ENCODE peak calls at places on chromosomes 13 and 19, in ten cellular contexts. One of them, this sample, is unnamed.

GRCh38 chr19:51158474-51159129 is 16.5 kb downstream of the SIGLEC7 start:
- DNase-seq in transverse colon: peak; percentile 56
- DNase-seq in SK-N-SH: peak; percentile 47
- DNase-seq in neural progenitor cell: peak; percentile 69
- DNase-seq in left lung: peak; percentile 66
- DNase-seq in ascending aorta: no peak
- DNase-seq in suprapubic skin: no peak
- DNase-seq in fibroblast of lung: peak; percentile 13
- DNase-seq in heart right ventricle: peak; percentile 55
- DNase-seq in GM23338: peak; percentile 93
- DNase-seq in this sample: peak; percentile 66

GRCh38 chr13:51674276-51674675 is 90.0 kb downstream of the WDFY2 start:
- DNase-seq in SK-N-SH: no peak
- DNase-seq in fibroblast of lung: no peak
- DNase-seq in heart right ventricle: no peak
- DNase-seq in GM23338: peak; percentile 65
- DNase-seq in suprapubic skin: peak; percentile 74
- DNase-seq in neural progenitor cell: peak; percentile 21
- DNase-seq in ascending aorta: no peak
- DNase-seq in left lung: peak; percentile 75
- DNase-seq in transverse colon: peak; percentile 53
- DNase-seq in this sample: no peak

GRCh38 chr19:14795078-14795721 is 16.8 kb upstream of the ADGRE2 start:
- DNase-seq in heart right ventricle: no peak
- DNase-seq in suprapubic skin: no peak
- DNase-seq in transverse colon: no peak
- DNase-seq in SK-N-SH: no peak
- DNase-seq in fibroblast of lung: no peak
- DNase-seq in ascending aorta: no peak
- DNase-seq in left lung: no peak
- DNase-seq in neural progenitor cell: no peak
- DNase-seq in GM23338: no peak
- DNase-seq in this sample: peak; percentile 69

GRCh38 chr19:6069268-6069771 is 41.0 kb downstream of the RFX2 start:
- DNase-seq in SK-N-SH: no peak
- DNase-seq in neural progenitor cell: no peak
- DNase-seq in heart right ventricle: no peak
- DNase-seq in ascending aorta: no peak
- DNase-seq in suprapubic skin: peak; percentile 40
- DNase-seq in left lung: no peak
- DNase-seq in GM23338: no peak
- DNase-seq in transverse colon: no peak
- DNase-seq in fibroblast of lung: no peak
- DNase-seq in this sample: no peak

GRCh38 chr13:45826741-45827140 is 24.8 kb downstream of the SIAH3 start:
- DNase-seq in SK-N-SH: no peak
- DNase-seq in heart right ventricle: no peak
- DNase-seq in left lung: no peak
- DNase-seq in neural progenitor cell: no peak
- DNase-seq in ascending aorta: no peak
- DNase-seq in transverse colon: no peak
- DNase-seq in suprapubic skin: no peak
- DNase-seq in GM23338: no peak
- DNase-seq in fibroblast of lung: no peak
- DNase-seq in this sample: no peak

GRCh38 chr13:43033038-43033437 is 9.7 kb downstream of the DNAJC15 start:
- DNase-seq in neural progenitor cell: no peak
- DNase-seq in transverse colon: no peak
- DNase-seq in fibroblast of lung: no peak
- DNase-seq in SK-N-SH: no peak
- DNase-seq in ascending aorta: no peak
- DNase-seq in left lung: no peak
- DNase-seq in GM23338: no peak
- DNase-seq in heart right ventricle: no peak
- DNase-seq in suprapubic skin: no peak
- DNase-seq in this sample: no peak

GRCh38 chr19:43570174-43570791 is 5.0 kb downstream of the XRCC1 start:
- DNase-seq in heart right ventricle: no peak
- DNase-seq in suprapubic skin: no peak
- DNase-seq in fibroblast of lung: no peak
- DNase-seq in ascending aorta: no peak
- DNase-seq in neural progenitor cell: no peak
- DNase-seq in transverse colon: no peak
- DNase-seq in SK-N-SH: no peak
- DNase-seq in left lung: no peak
- DNase-seq in GM23338: peak; percentile 54
- DNase-seq in this sample: no peak

GRCh38 chr19:31349160-31349881 is at the start of gene TSHZ3:
- DNase-seq in left lung: peak; percentile 87
- DNase-seq in ascending aorta: no peak
- DNase-seq in transverse colon: peak; percentile 72
- DNase-seq in suprapubic skin: peak; percentile 87
- DNase-seq in heart right ventricle: peak; percentile 82
- DNase-seq in GM23338: peak; percentile 85
- DNase-seq in neural progenitor cell: peak; percentile 83
- DNase-seq in fibroblast of lung: peak; percentile 92
- DNase-seq in SK-N-SH: peak; percentile 89
- DNase-seq in this sample: peak; percentile 82

GRCh38 chr13:21957833-21958232 is 287.0 kb downstream of the FGF9 start:
- DNase-seq in GM23338: no peak
- DNase-seq in neural progenitor cell: no peak
- DNase-seq in ascending aorta: no peak
- DNase-seq in transverse colon: no peak
- DNase-seq in heart right ventricle: no peak
- DNase-seq in suprapubic skin: no peak
- DNase-seq in fibroblast of lung: peak; percentile 28
- DNase-seq in SK-N-SH: no peak
- DNase-seq in left lung: no peak
- DNase-seq in this sample: no peak

GRCh38 chr19:4597975-4598671 is 38.6 kb upstream of the SEMA6B start:
- DNase-seq in left lung: no peak
- DNase-seq in ascending aorta: no peak
- DNase-seq in fibroblast of lung: no peak
- DNase-seq in heart right ventricle: peak; percentile 52
- DNase-seq in neural progenitor cell: peak; percentile 93
- DNase-seq in SK-N-SH: peak; percentile 86
- DNase-seq in suprapubic skin: no peak
- DNase-seq in transverse colon: peak; percentile 40
- DNase-seq in GM23338: peak; percentile 87
- DNase-seq in this sample: peak; percentile 81

GRCh38 chr13:41565221-41565620 is 107.9 kb downstream of the RGCC start:
- DNase-seq in transverse colon: no peak
- DNase-seq in suprapubic skin: no peak
- DNase-seq in SK-N-SH: no peak
- DNase-seq in neural progenitor cell: no peak
- DNase-seq in heart right ventricle: no peak
- DNase-seq in left lung: no peak
- DNase-seq in fibroblast of lung: peak; percentile 78
- DNase-seq in GM23338: no peak
- DNase-seq in ascending aorta: no peak
- DNase-seq in this sample: peak; percentile 25

DNA sequence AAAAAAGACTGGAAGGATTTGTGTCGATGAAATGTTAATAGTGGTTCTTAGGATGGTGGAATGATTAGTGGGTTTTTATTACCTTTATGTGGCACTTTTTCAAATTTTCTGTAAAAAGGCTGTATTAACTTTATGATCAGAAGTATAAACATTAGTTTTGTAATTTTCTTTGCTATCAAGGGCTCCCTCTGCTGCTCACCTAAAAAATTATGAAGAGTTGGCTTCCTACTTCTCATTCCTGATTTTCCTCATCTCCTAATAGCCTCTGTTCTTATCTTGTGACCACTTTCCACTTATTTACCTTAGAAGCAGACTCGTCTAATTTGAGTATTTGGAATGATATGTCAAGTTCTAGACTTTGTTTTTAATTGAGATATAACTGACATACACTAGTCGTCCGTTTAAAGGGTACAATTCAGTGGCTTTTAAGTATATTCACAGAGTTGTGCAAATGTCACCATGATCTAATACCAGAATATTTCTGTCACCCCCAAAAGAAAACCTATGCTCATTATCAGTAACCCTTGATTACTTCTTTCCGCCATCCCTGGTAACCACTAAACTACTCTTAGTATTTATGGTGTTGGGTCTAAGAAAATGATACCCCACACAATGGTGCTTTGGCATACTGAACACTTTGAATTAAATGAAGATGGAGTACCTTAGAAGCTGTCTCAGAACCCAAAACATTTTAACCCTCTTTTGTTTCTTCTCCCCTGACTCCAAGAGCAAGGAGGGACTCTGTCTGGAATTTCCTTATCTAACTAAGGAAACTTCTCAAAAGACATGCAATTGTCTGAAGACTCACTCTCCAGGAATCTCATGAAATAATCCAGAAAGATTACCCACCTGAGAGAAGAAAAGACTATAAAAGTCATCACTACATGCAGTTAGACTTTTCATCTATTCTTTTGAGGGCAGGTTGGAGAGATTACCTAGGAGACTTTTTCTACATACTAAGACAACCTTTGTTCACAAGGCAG is 311.3 kb downstream of the DLEU7 start:
- DNase-seq in heart right ventricle: no peak
- DNase-seq in neural progenitor cell: no peak
- DNase-seq in left lung: no peak
- DNase-seq in transverse colon: no peak
- DNase-seq in GM23338: no peak
- DNase-seq in suprapubic skin: no peak
- DNase-seq in SK-N-SH: peak; percentile 17
- DNase-seq in fibroblast of lung: peak; percentile 74
- DNase-seq in ascending aorta: no peak
- DNase-seq in this sample: peak; percentile 42
- H3K4me3 ChIP-seq in heart right ventricle: no peak overlapping the region
- H3K4me3 ChIP-seq in neural progenitor cell: no peak overlapping the region
- H3K4me3 ChIP-seq in left lung: no peak overlapping the region
- H3K4me3 ChIP-seq in transverse colon: no peak overlapping the region
- H3K4me3 ChIP-seq in GM23338: no peak overlapping the region
- H3K4me3 ChIP-seq in suprapubic skin: no peak overlapping the region
- H3K4me3 ChIP-seq in SK-N-SH: no peak overlapping the region
- H3K4me3 ChIP-seq in fibroblast of lung: no peak overlapping the region
- H3K4me3 ChIP-seq in ascending aorta: no peak overlapping the region
- H3K4me3 ChIP-seq in this sample: no peak overlapping the region

GRCh38 chr19:27971071-27971470 is 1241.9 kb downstream of the UQCRFS1 start:
- DNase-seq in fibroblast of lung: no peak
- DNase-seq in left lung: no peak
- DNase-seq in GM23338: peak; percentile 73
- DNase-seq in ascending aorta: no peak
- DNase-seq in SK-N-SH: no peak
- DNase-seq in neural progenitor cell: peak; percentile 86
- DNase-seq in transverse colon: no peak
- DNase-seq in heart right ventricle: no peak
- DNase-seq in suprapubic skin: no peak
- DNase-seq in this sample: peak; percentile 18

GRCh38 chr19:27975419-27976005 is 1237.4 kb downstream of the UQCRFS1 start:
- DNase-seq in SK-N-SH: no peak
- DNase-seq in fibroblast of lung: no peak
- DNase-seq in GM23338: no peak
- DNase-seq in ascending aorta: no peak
- DNase-seq in left lung: no peak
- DNase-seq in suprapubic skin: no peak
- DNase-seq in neural progenitor cell: no peak
- DNase-seq in heart right ventricle: no peak
- DNase-seq in transverse colon: no peak
- DNase-seq in this sample: no peak

GRCh38 chr19:27971869-27972268 is 1241.1 kb downstream of the UQCRFS1 start:
- DNase-seq in transverse colon: no peak
- DNase-seq in GM23338: no peak
- DNase-seq in left lung: no peak
- DNase-seq in fibroblast of lung: no peak
- DNase-seq in ascending aorta: no peak
- DNase-seq in suprapubic skin: no peak
- DNase-seq in heart right ventricle: no peak
- DNase-seq in neural progenitor cell: no peak
- DNase-seq in SK-N-SH: no peak
- DNase-seq in this sample: no peak

GRCh38 chr19:27972291-27973040 is 1240.5 kb downstream of the UQCRFS1 start:
- DNase-seq in heart right ventricle: no peak
- DNase-seq in SK-N-SH: no peak
- DNase-seq in left lung: no peak
- DNase-seq in GM23338: no peak
- DNase-seq in suprapubic skin: no peak
- DNase-seq in neural progenitor cell: no peak
- DNase-seq in transverse colon: no peak
- DNase-seq in ascending aorta: no peak
- DNase-seq in fibroblast of lung: no peak
- DNase-seq in this sample: peak; percentile 10

GRCh38 chr19:27974082-27974513 is 1238.9 kb downstream of the UQCRFS1 start:
- DNase-seq in fibroblast of lung: no peak
- DNase-seq in heart right ventricle: no peak
- DNase-seq in suprapubic skin: no peak
- DNase-seq in left lung: no peak
- DNase-seq in ascending aorta: no peak
- DNase-seq in GM23338: peak; percentile 76
- DNase-seq in transverse colon: peak; percentile 9
- DNase-seq in SK-N-SH: peak; percentile 8
- DNase-seq in neural progenitor cell: peak; percentile 70
- DNase-seq in this sample: peak; percentile 30
- TF ChIP-seq CTCF in fibroblast of lung: no peak
- TF ChIP-seq CTCF in heart right ventricle: peak; percentile 68
- TF ChIP-seq CTCF in suprapubic skin: no peak
- TF ChIP-seq CTCF in left lung: no peak
- TF ChIP-seq CTCF in ascending aorta: no peak
- TF ChIP-seq CTCF in GM23338: peak; percentile 75
- TF ChIP-seq CTCF in transverse colon: peak; percentile 44
- TF ChIP-seq CTCF in SK-N-SH: peak; percentile 80
- TF ChIP-seq CTCF in neural progenitor cell: peak; percentile 97
- TF ChIP-seq CTCF in this sample: peak; percentile 46

GRCh38 chr13:29613101-29613500 is 17.6 kb upstream of the SLC7A1 start:
- DNase-seq in suprapubic skin: no peak
- DNase-seq in GM23338: no peak
- DNase-seq in ascending aorta: no peak
- DNase-seq in left lung: no peak
- DNase-seq in fibroblast of lung: no peak
- DNase-seq in heart right ventricle: no peak
- DNase-seq in neural progenitor cell: no peak
- DNase-seq in transverse colon: no peak
- DNase-seq in SK-N-SH: no peak
- DNase-seq in this sample: no peak

GRCh38 chr13:29605860-29606526 is 10.5 kb upstream of the SLC7A1 start:
- DNase-seq in SK-N-SH: no peak
- DNase-seq in suprapubic skin: no peak
- DNase-seq in ascending aorta: no peak
- DNase-seq in neural progenitor cell: no peak
- DNase-seq in transverse colon: no peak
- DNase-seq in left lung: no peak
- DNase-seq in GM23338: no peak
- DNase-seq in heart right ventricle: no peak
- DNase-seq in fibroblast of lung: no peak
- DNase-seq in this sample: no peak

GRCh38 chr13:29607465-29607864 is 12.0 kb upstream of the SLC7A1 start:
- DNase-seq in neural progenitor cell: no peak
- DNase-seq in GM23338: no peak
- DNase-seq in transverse colon: no peak
- DNase-seq in suprapubic skin: no peak
- DNase-seq in SK-N-SH: no peak
- DNase-seq in fibroblast of lung: no peak
- DNase-seq in ascending aorta: no peak
- DNase-seq in left lung: no peak
- DNase-seq in heart right ventricle: no peak
- DNase-seq in this sample: no peak
- H3K27me3 ChIP-seq in neural progenitor cell: no peaks in the 10 kb centered on the region
- H3K27me3 ChIP-seq in GM23338: no peaks in the 10 kb centered on the region
- H3K27me3 ChIP-seq in transverse colon: no peaks in the 10 kb centered on the region
- H3K27me3 ChIP-seq in suprapubic skin: peaks cover 5% of the 10 kb centered on the region
- H3K27me3 ChIP-seq in SK-N-SH: no peaks in the 10 kb centered on the region
- H3K27me3 ChIP-seq in fibroblast of lung: no peaks in the 10 kb centered on the region
- H3K27me3 ChIP-seq in ascending aorta: no peaks in the 10 kb centered on the region
- H3K27me3 ChIP-seq in left lung: no peaks in the 10 kb centered on the region
- H3K27me3 ChIP-seq in heart right ventricle: peaks cover 4% of the 10 kb centered on the region
- H3K27me3 ChIP-seq in this sample: peaks cover 16% of the 10 kb centered on the region

GRCh38 chr19:29988351-29988750 is 46.3 kb downstream of the URI1 start:
- DNase-seq in SK-N-SH: no peak
- DNase-seq in neural progenitor cell: peak; percentile 37
- DNase-seq in left lung: no peak
- DNase-seq in suprapubic skin: no peak
- DNase-seq in fibroblast of lung: no peak
- DNase-seq in heart right ventricle: no peak
- DNase-seq in ascending aorta: no peak
- DNase-seq in GM23338: peak; percentile 81
- DNase-seq in transverse colon: no peak
- DNase-seq in this sample: no peak
- H3K4me3 ChIP-seq in SK-N-SH: no peak overlapping the region
- H3K4me3 ChIP-seq in neural progenitor cell: no peak overlapping the region
- H3K4me3 ChIP-seq in left lung: no peak overlapping the region
- H3K4me3 ChIP-seq in suprapubic skin: no peak overlapping the region
- H3K4me3 ChIP-seq in fibroblast of lung: no peak overlapping the region
- H3K4me3 ChIP-seq in heart right ventricle: no peak overlapping the region
- H3K4me3 ChIP-seq in ascending aorta: no peak overlapping the region
- H3K4me3 ChIP-seq in GM23338: no peak overlapping the region
- H3K4me3 ChIP-seq in transverse colon: no peak overlapping the region
- H3K4me3 ChIP-seq in this sample: no peak overlapping the region

This sample was measured in A673.